ENCODE peak calls at places on chromosomes 3 and 15, in six cellular contexts. One of them, this sample, is unnamed.

GRCh38 chr3:113070226-113071220 is 79.7 kb downstream of the GTPBP8 start:
- DNase-seq in body of pancreas: no peak
- DNase-seq in astrocyte of the spinal cord: peak
- DNase-seq in psoas muscle: no peak
- DNase-seq in fibroblast of lung: peak
- DNase-seq in fibroblast of the aortic adventitia: peak
- DNase-seq in this sample: peak

GRCh38 chr15:48928877-48929538 is 34.7 kb downstream of the SHC4 start:
- DNase-seq in fibroblast of the aortic adventitia: no peak
- DNase-seq in psoas muscle: no peak
- DNase-seq in body of pancreas: no peak
- DNase-seq in fibroblast of lung: peak
- DNase-seq in astrocyte of the spinal cord: peak
- DNase-seq in this sample: no peak

GRCh38 chr15:75640483-75641175 is 605 bp upstream of the IMP3 start:
- DNase-seq in astrocyte of the spinal cord: peak
- DNase-seq in psoas muscle: no peak
- DNase-seq in body of pancreas: no peak
- DNase-seq in fibroblast of the aortic adventitia: peak
- DNase-seq in fibroblast of lung: peak
- DNase-seq in this sample: peak

GRCh38 chr3:126932188-126932931 is 50.6 kb upstream of the PLXNA1 start:
- DNase-seq in astrocyte of the spinal cord: peak
- DNase-seq in body of pancreas: no peak
- DNase-seq in psoas muscle: no peak
- DNase-seq in fibroblast of lung: peak
- DNase-seq in fibroblast of the aortic adventitia: peak
- DNase-seq in this sample: peak

GRCh38 chr3:129313415-129313982 is 34.8 kb downstream of the HMCES start:
- DNase-seq in body of pancreas: peak
- DNase-seq in astrocyte of the spinal cord: no peak
- DNase-seq in psoas muscle: peak
- DNase-seq in fibroblast of lung: no peak
- DNase-seq in fibroblast of the aortic adventitia: no peak
- DNase-seq in this sample: peak

GRCh38 chr3:154122096-154122911 is 1.1 kb downstream of the ARHGEF26 start:
- DNase-seq in fibroblast of lung: no peak
- DNase-seq in astrocyte of the spinal cord: no peak
- DNase-seq in body of pancreas: peak
- DNase-seq in fibroblast of the aortic adventitia: no peak
- DNase-seq in psoas muscle: no peak
- DNase-seq in this sample: no peak

GRCh38 chr15:35858707-35859106 is 312.7 kb upstream of the DPH6 start:
- DNase-seq in fibroblast of the aortic adventitia: peak
- DNase-seq in astrocyte of the spinal cord: peak
- DNase-seq in fibroblast of lung: peak
- DNase-seq in body of pancreas: no peak
- DNase-seq in psoas muscle: no peak
- DNase-seq in this sample: no peak

GRCh38 chr3:126664591-126665214 is 9.8 kb upstream of the TXNRD3 start:
- DNase-seq in body of pancreas: no peak
- DNase-seq in fibroblast of lung: peak
- DNase-seq in astrocyte of the spinal cord: peak
- DNase-seq in psoas muscle: no peak
- DNase-seq in fibroblast of the aortic adventitia: peak
- DNase-seq in this sample: no peak

GRCh38 chr3:27666708-27667107 is 55.4 kb downstream of the EOMES start:
- DNase-seq in psoas muscle: peak
- DNase-seq in fibroblast of lung: peak
- DNase-seq in body of pancreas: peak
- DNase-seq in astrocyte of the spinal cord: peak
- DNase-seq in fibroblast of the aortic adventitia: peak
- DNase-seq in this sample: no peak

GRCh38 chr3:156674911-156675743 is 737 bp downstream of the TIPARP start:
- DNase-seq in psoas muscle: peak
- DNase-seq in fibroblast of the aortic adventitia: peak
- DNase-seq in astrocyte of the spinal cord: peak
- DNase-seq in body of pancreas: peak
- DNase-seq in fibroblast of lung: no peak
- DNase-seq in this sample: peak

GRCh38 chr3:119069725-119070124 is 35.1 kb upstream of the IGSF11 start:
- DNase-seq in body of pancreas: no peak
- DNase-seq in astrocyte of the spinal cord: no peak
- DNase-seq in fibroblast of lung: no peak
- DNase-seq in psoas muscle: no peak
- DNase-seq in fibroblast of the aortic adventitia: no peak
- DNase-seq in this sample: no peak

GRCh38 chr3:154170300-154170699 is 49.1 kb downstream of the ARHGEF26 start:
- DNase-seq in astrocyte of the spinal cord: no peak
- DNase-seq in body of pancreas: no peak
- DNase-seq in psoas muscle: no peak
- DNase-seq in fibroblast of the aortic adventitia: no peak
- DNase-seq in fibroblast of lung: no peak
- DNase-seq in this sample: no peak

GRCh38 chr15:99606646-99607045 is 40.9 kb downstream of the MEF2A start:
- DNase-seq in body of pancreas: no peak
- DNase-seq in psoas muscle: no peak
- DNase-seq in fibroblast of lung: no peak
- DNase-seq in astrocyte of the spinal cord: no peak
- DNase-seq in fibroblast of the aortic adventitia: no peak
- DNase-seq in this sample: no peak

GRCh38 chr3:21436846-21437245 is 314.2 kb downstream of the ZNF385D start:
- DNase-seq in astrocyte of the spinal cord: no peak
- DNase-seq in fibroblast of lung: no peak
- DNase-seq in body of pancreas: no peak
- DNase-seq in fibroblast of the aortic adventitia: no peak
- DNase-seq in psoas muscle: no peak
- DNase-seq in this sample: no peak

GRCh38 chr3:177134811-177135210 is 62.5 kb downstream of the TBL1XR1 start:
- DNase-seq in fibroblast of lung: no peak
- DNase-seq in fibroblast of the aortic adventitia: no peak
- DNase-seq in body of pancreas: no peak
- DNase-seq in psoas muscle: no peak
- DNase-seq in astrocyte of the spinal cord: no peak
- DNase-seq in this sample: no peak

GRCh38 chr3:179852117-179852886 is 184.4 kb downstream of the PEX5L start:
- DNase-seq in psoas muscle: no peak
- DNase-seq in astrocyte of the spinal cord: peak
- DNase-seq in body of pancreas: no peak
- DNase-seq in fibroblast of the aortic adventitia: peak
- DNase-seq in fibroblast of lung: peak
- DNase-seq in this sample: peak

GRCh38 chr3:23479026-23479425 is 275.9 kb downstream of the UBE2E2 start:
- DNase-seq in fibroblast of the aortic adventitia: no peak
- DNase-seq in body of pancreas: no peak
- DNase-seq in psoas muscle: peak
- DNase-seq in fibroblast of lung: no peak
- DNase-seq in astrocyte of the spinal cord: no peak
- DNase-seq in this sample: peak

GRCh38 chr15:63763476-63764123 is 70.1 kb downstream of the HERC1 start:
- DNase-seq in astrocyte of the spinal cord: peak
- DNase-seq in psoas muscle: no peak
- DNase-seq in fibroblast of the aortic adventitia: no peak
- DNase-seq in fibroblast of lung: peak
- DNase-seq in body of pancreas: no peak
- DNase-seq in this sample: peak

GRCh38 chr15:63765338-63765737 is 68.4 kb downstream of the HERC1 start:
- DNase-seq in fibroblast of the aortic adventitia: no peak
- DNase-seq in psoas muscle: no peak
- DNase-seq in body of pancreas: no peak
- DNase-seq in fibroblast of lung: no peak
- DNase-seq in astrocyte of the spinal cord: no peak
- DNase-seq in this sample: no peak

GRCh38 chr15:63759752-63760151 is 74.0 kb downstream of the HERC1 start:
- DNase-seq in psoas muscle: no peak
- DNase-seq in body of pancreas: no peak
- DNase-seq in fibroblast of the aortic adventitia: no peak
- DNase-seq in fibroblast of lung: no peak
- DNase-seq in astrocyte of the spinal cord: no peak
- DNase-seq in this sample: no peak

GRCh38 chr15:63764124-63764827 is 69.5 kb downstream of the HERC1 start:
- DNase-seq in psoas muscle: no peak
- DNase-seq in fibroblast of the aortic adventitia: no peak
- DNase-seq in body of pancreas: no peak
- DNase-seq in astrocyte of the spinal cord: no peak
- DNase-seq in fibroblast of lung: no peak
- DNase-seq in this sample: no peak

DNA sequence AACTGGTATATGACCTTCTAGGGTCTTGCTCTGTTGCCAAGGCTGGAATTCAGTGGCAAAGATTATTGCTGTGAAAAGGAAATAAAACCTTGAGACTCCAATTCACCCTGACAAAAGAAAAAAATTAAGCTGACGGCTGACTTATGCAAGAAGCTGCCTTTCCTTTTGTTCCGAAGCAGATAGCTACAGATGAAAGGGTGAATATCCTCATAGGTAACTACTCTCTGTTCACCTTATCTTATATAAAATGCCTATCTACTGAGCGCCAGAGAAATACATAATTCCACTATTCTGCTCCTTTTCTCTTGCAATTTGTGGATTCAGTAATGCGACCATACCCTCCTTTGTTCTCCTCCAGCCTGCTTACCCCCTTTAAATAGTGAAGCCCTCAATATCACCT is 68.8 kb downstream of the HERC1 start:
- DNase-seq in fibroblast of lung: no peak
- DNase-seq in psoas muscle: no peak
- DNase-seq in astrocyte of the spinal cord: no peak
- DNase-seq in body of pancreas: no peak
- DNase-seq in fibroblast of the aortic adventitia: no peak
- DNase-seq in this sample: no peak
- H3K4me3 ChIP-seq in fibroblast of lung: no peak
- H3K4me3 ChIP-seq in psoas muscle: no peak
- H3K4me3 ChIP-seq in astrocyte of the spinal cord: no peak
- H3K4me3 ChIP-seq in body of pancreas: no peak
- H3K4me3 ChIP-seq in fibroblast of the aortic adventitia: no peak
- H3K4me3 ChIP-seq in this sample: no peak

GRCh38 chr3:147385059-147386012 is 21.0 kb downstream of the ZIC4 start:
- DNase-seq in fibroblast of lung: no peak
- DNase-seq in astrocyte of the spinal cord: no peak
- DNase-seq in fibroblast of the aortic adventitia: no peak
- DNase-seq in body of pancreas: no peak
- DNase-seq in psoas muscle: no peak
- DNase-seq in this sample: no peak
- TF ChIP-seq CTCF in fibroblast of lung: no peak
- TF ChIP-seq CTCF in astrocyte of the spinal cord: no peak
- TF ChIP-seq CTCF in fibroblast of the aortic adventitia: no peak
- TF ChIP-seq CTCF in body of pancreas: no peak
- TF ChIP-seq CTCF in psoas muscle: no peak
- TF ChIP-seq CTCF in this sample: no peak

DNA sequence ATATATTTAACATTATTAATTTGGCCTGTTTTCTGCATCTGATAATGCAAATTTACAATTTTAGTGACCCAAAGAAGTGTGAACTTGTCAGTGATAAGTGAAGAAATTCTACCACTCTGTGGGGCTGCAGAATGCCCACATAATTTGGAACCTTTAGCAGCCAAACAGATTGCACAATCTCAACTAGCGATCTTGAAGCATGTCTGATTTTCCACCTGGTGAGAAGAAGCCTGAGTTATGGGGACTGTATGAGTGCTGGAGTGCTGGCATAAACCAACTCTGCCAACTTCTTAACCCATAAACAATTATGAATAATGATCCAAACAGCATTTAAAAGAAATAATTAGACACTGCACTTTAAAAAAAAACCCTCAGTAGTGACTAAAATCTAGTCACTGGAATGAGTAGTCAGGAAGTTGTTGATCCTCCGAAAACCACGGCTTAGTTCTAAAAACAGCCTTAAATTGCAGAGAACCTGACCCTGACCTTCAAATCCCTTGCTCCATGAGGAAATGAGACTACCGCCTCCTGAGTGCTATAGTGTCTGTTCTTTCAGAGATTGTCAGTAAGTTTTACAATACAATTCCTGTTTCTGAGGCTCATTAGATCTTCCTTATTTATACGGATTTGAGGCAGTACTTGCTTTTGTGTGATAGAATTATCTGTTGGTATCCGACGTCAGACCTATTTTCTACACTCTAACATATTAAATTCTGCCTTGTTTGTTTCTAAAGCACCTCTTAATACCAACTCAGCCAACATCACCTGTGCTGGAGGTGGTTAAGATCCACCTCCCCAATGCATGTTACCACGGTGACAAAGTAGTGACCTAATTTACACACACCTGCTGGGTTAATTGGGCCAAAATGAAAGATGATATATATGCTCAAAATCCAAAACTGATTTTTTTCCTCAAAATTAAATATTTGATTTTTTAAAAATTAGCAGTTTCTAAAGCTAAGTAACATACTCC is 267.7 kb downstream of the ZBTB20 start:
- DNase-seq in fibroblast of the aortic adventitia: peak
- DNase-seq in fibroblast of lung: peak
- DNase-seq in psoas muscle: no peak
- DNase-seq in body of pancreas: no peak
- DNase-seq in astrocyte of the spinal cord: peak
- DNase-seq in this sample: peak
- H3K4me3 ChIP-seq in fibroblast of the aortic adventitia: no peak
- H3K4me3 ChIP-seq in fibroblast of lung: no peak
- H3K4me3 ChIP-seq in psoas muscle: peak
- H3K4me3 ChIP-seq in body of pancreas: no peak
- H3K4me3 ChIP-seq in astrocyte of the spinal cord: no peak
- H3K4me3 ChIP-seq in this sample: no peak

GRCh38 chr3:45106874-45107273 is 39.3 kb downstream of the CDCP1 start:
- DNase-seq in astrocyte of the spinal cord: no peak
- DNase-seq in psoas muscle: no peak
- DNase-seq in fibroblast of the aortic adventitia: no peak
- DNase-seq in fibroblast of lung: no peak
- DNase-seq in body of pancreas: no peak
- DNase-seq in this sample: no peak

GRCh38 chr3:45109736-45110135 is 36.4 kb downstream of the CDCP1 start:
- DNase-seq in astrocyte of the spinal cord: no peak
- DNase-seq in fibroblast of the aortic adventitia: no peak
- DNase-seq in fibroblast of lung: no peak
- DNase-seq in body of pancreas: no peak
- DNase-seq in psoas muscle: no peak
- DNase-seq in this sample: no peak

GRCh38 chr3:45112939-45113338 is 33.2 kb downstream of the CDCP1 start:
- DNase-seq in fibroblast of lung: peak
- DNase-seq in fibroblast of the aortic adventitia: peak
- DNase-seq in astrocyte of the spinal cord: no peak
- DNase-seq in body of pancreas: peak
- DNase-seq in psoas muscle: no peak
- DNase-seq in this sample: peak

GRCh38 chr3:45113625-45114050 is 32.5 kb downstream of the CDCP1 start:
- DNase-seq in astrocyte of the spinal cord: no peak
- DNase-seq in fibroblast of lung: peak
- DNase-seq in psoas muscle: no peak
- DNase-seq in fibroblast of the aortic adventitia: peak
- DNase-seq in body of pancreas: peak
- DNase-seq in this sample: no peak

GRCh38 chr3:45110185-45110833 is 35.9 kb downstream of the CDCP1 start:
- DNase-seq in body of pancreas: no peak
- DNase-seq in astrocyte of the spinal cord: peak
- DNase-seq in fibroblast of lung: no peak
- DNase-seq in fibroblast of the aortic adventitia: no peak
- DNase-seq in psoas muscle: no peak
- DNase-seq in this sample: no peak
- TF ChIP-seq CTCF in body of pancreas: no peak
- TF ChIP-seq CTCF in astrocyte of the spinal cord: no peak
- TF ChIP-seq CTCF in fibroblast of lung: no peak
- TF ChIP-seq CTCF in fibroblast of the aortic adventitia: no peak
- TF ChIP-seq CTCF in psoas muscle: no peak
- TF ChIP-seq CTCF in this sample: no peak